ENCODE peak calls at places on chromosomes 4 and X, in seven cellular contexts. F is effector memory CD4-positive, alpha-beta T cell; P is H1; U is ovary; J is sigmoid colon; X is coronary artery; O is uterus. A is an unnamed sample.

GRCh38 chrX:10010686-10011085 is 43.5 kb downstream of the CLDN34 start:
- DNase-seq in X (no peak), U (no peak), F (no peak), P (no peak), O (no peak), J (no peak), A (no peak)

GRCh38 chr4:140637836-140638235 is 69.1 kb upstream of the UCP1 start:
- DNase-seq in F (no peak), U (no peak), O (no peak), P (no peak), X (no peak), J (no peak), A (no peak)

GRCh38 chr4:16056681-16057400 is 27.0 kb downstream of the PROM1 start:
- DNase-seq in X (no peak), U (no peak), O (no peak), F (no peak), J (no peak), P (no peak), A (no peak)

GRCh38 chr4:95547708-95548471 is 883 bp downstream of the UNC5C start:
- DNase-seq in O (peak), J (peak), X (no peak), P (no peak), F (no peak), U (peak), A (peak)

GRCh38 chrX:39966186-39966585 is 131.6 kb downstream of the BCOR start:
- DNase-seq in P (no peak), U (no peak), X (no peak), J (no peak), F (no peak), O (no peak), A (no peak)

GRCh38 chr4:118762753-118763477 is 73.0 kb downstream of the SEC24D start:
- DNase-seq in P (no peak), F (no peak), O (no peak), U (no peak), J (no peak), X (no peak), A (no peak)

GRCh38 chr4:125434136-125434535 is 119.4 kb downstream of the FAT4 start:
- DNase-seq in O (no peak), F (no peak), J (no peak), U (no peak), X (no peak), P (no peak), A (no peak)

GRCh38 chrX:16659326-16659725 is 9.4 kb downstream of the S100G start:
- DNase-seq in P (no peak), U (no peak), O (no peak), J (no peak), F (no peak), X (no peak), A (no peak)

GRCh38 chr4:98150092-98150761 is 7.0 kb upstream of the STPG2 start:
- DNase-seq in J (no peak), F (no peak), P (no peak), X (no peak), U (no peak), O (no peak), A (no peak)

GRCh38 chrX:26889574-26889973 is 573.6 kb downstream of the PPP4R3C start:
- DNase-seq in P (no peak), O (no peak), U (no peak), F (no peak), J (no peak), X (no peak), A (no peak)

GRCh38 chr4:159673221-159673620 is 570.3 kb downstream of the RAPGEF2 start:
- DNase-seq in P (no peak), X (no peak), O (no peak), U (no peak), J (no peak), F (no peak), A (no peak)

GRCh38 chr4:152951348-152951747 is 15.2 kb downstream of the FHDC1 start:
- DNase-seq in U (no peak), J (no peak), O (no peak), X (no peak), F (no peak), P (no peak), A (no peak)

GRCh38 chr4:5374577-5374976 is 323.3 kb downstream of the STK32B start:
- DNase-seq in F (no peak), O (no peak), U (no peak), P (no peak), J (no peak), X (peak), A (peak)
- H3K27ac ChIP-seq in F (no peak), O (no peak), U (no peak), P (no peak), J (no peak), X (no peak), A (no peak)

GRCh38 chr4:113682730-113683129 is 78.8 kb downstream of the CAMK2D start:
- DNase-seq in X (no peak), J (no peak), U (no peak), O (no peak), P (no peak), F (no peak), A (no peak)
- H3K27ac ChIP-seq in X (peak), J (no peak), U (no peak), O (no peak), P (no peak), F (peak), A (no peak)

GRCh38 chrX:31233941-31234496 is 162.2 kb upstream of the FTHL17 start:
- DNase-seq in X (no peak), F (no peak), P (peak), U (no peak), J (no peak), O (no peak), A (no peak)
- H3K27ac ChIP-seq in X (no peak), F (no peak), P (no peak), U (no peak), J (no peak), O (no peak), A (no peak)

DNA sequence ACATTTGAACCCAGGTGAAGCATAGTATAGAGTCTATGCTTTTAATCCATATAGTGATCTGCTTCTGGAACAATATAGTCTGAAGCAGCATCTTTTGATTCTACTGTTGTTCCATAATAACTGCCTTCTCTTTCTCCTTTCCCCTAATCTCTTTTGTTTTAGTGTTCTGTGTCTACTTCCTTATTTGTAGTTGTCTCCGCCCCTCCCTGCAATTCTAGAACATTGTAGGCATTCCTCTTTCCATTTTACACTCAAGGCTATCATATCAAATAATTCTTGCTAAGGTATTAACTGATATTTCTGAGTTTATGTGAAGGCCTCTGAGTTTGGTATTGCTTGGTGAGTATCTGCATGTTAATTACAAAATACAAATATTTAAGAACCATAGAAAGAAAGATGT is 11.6 kb downstream of the BLTP1 start:
- DNase-seq in U (no peak), F (no peak), X (no peak), J (no peak), O (no peak), P (no peak), A (no peak)
- H3K27ac ChIP-seq in U (no peak), F (no peak), X (no peak), J (no peak), O (no peak), P (no peak), A (no peak)

GRCh38 chr4:7434766-7435150 is at the start of gene PSAPL1:
- DNase-seq in X (no peak), J (no peak), U (peak), O (no peak), P (no peak), F (no peak), A (no peak)

GRCh38 chr4:7435411-7436095 is 823 bp upstream of the PSAPL1 start:
- DNase-seq in X (no peak), U (no peak), J (no peak), P (no peak), O (no peak), F (no peak), A (no peak)

GRCh38 chr4:7433376-7434140 is 1.2 kb downstream of the PSAPL1 start:
- DNase-seq in J (no peak), P (no peak), X (no peak), F (no peak), O (no peak), U (no peak), A (no peak)

GRCh38 chr4:7432531-7433375 is 2.0 kb downstream of the PSAPL1 start:
- DNase-seq in X (no peak), U (peak), P (no peak), F (no peak), J (peak), O (no peak), A (no peak)

DNA sequence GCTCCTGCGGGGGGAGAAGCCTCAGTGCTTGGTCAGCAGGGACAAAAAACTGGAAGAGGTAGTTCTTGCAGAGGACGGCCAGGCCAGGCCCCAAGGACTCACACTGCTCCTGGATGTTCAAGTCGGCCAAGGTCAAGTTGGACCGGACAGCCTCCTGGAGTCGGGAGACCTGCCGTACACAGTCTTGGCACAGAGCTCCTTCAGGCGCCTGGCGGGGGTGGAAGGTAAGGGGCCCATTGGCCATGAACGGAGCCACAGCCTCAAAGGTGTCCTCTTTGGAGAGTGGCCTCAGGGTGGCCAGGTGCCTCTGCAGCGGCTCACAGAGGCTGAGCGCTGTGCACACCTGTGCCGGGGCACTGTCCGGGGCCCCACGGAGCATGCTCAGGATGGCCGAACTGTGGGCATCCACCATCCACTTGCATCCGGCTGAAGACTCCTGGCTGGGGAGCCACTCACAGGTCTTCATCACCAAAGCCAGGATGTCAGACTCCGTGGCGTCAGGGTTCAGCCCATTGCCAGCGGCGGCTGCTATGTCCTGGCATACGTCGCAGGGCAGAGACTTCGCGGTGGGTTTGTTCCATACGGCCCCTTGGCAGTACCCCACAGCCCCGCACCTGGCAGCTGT is 477 bp downstream of the PSAPL1 start:
- DNase-seq in P (no peak), U (no peak), X (no peak), J (no peak), F (no peak), O (no peak), A (no peak)
- H3K27ac ChIP-seq in P (no peak), U (no peak), X (no peak), J (no peak), F (no peak), O (no peak), A (no peak)

DNA sequence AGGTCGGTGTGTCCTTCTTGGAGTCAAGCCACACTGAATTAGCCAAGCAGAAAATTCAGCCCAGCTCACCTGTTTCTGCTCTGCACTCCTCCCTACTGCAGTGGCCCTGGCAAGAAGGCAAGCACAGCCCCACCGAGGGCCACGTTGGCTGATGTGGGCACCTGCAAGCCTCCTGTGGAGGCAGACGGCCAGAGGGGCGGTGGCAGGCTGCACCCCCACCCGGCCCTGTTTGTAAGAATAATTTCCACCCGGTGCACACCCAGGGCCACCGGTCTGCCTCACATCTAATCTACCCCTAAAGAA is 18.8 kb downstream of the PPP2R2C start:
- DNase-seq in F (no peak), P (no peak), O (no peak), X (no peak), J (no peak), U (no peak), A (no peak)
- H3K27ac ChIP-seq in F (no peak), P (no peak), O (no peak), X (no peak), J (no peak), U (no peak), A (no peak)

DNA sequence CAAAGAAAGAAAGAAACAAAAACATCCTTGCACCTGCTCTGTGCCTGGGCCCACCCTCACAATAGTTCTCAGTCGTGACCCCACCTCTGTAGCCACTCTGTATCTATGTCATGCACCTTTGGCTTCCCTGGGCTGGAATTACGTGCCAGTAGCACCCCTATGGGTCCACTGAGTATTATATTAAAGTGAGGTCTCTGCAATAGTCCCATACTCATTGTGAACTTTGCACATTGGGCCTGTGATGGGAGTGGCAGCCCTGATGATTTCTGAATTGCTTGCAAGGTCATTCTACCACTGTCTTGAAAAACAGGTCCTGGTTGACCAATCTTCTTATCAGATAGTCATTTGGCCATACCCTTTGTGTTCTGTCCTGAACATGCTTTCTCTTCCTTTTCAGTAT is 1012.1 kb downstream of the RAB28 start:
- DNase-seq in U (no peak), J (no peak), F (no peak), P (no peak), O (no peak), X (no peak), A (no peak)
- H3K27ac ChIP-seq in U (no peak), J (no peak), F (no peak), P (no peak), O (no peak), X (no peak), A (no peak)

GRCh38 chrX:130179579-130180215 is 7.9 kb downstream of the RAB33A start:
- DNase-seq in X (no peak), F (no peak), J (no peak), P (no peak), U (no peak), O (no peak), A (no peak)
- H3K27ac ChIP-seq in X (no peak), F (no peak), J (no peak), P (no peak), U (no peak), O (no peak), A (no peak)

GRCh38 chr4:10344824-10345223 is 112.4 kb downstream of the ZNF518B start:
- DNase-seq in P (no peak), X (no peak), F (no peak), U (no peak), O (no peak), J (no peak), A (no peak)

GRCh38 chr4:10347281-10347795 is 109.9 kb downstream of the ZNF518B start:
- DNase-seq in X (no peak), P (no peak), J (no peak), O (no peak), F (no peak), U (no peak), A (no peak)

GRCh38 chr4:10343656-10344055 is 113.6 kb downstream of the ZNF518B start:
- DNase-seq in O (no peak), P (no peak), J (no peak), X (no peak), F (no peak), U (no peak), A (no peak)

GRCh38 chr4:10346023-10346422 is 111.2 kb downstream of the ZNF518B start:
- DNase-seq in O (no peak), P (no peak), F (no peak), J (no peak), X (no peak), U (no peak), A (no peak)

DNA sequence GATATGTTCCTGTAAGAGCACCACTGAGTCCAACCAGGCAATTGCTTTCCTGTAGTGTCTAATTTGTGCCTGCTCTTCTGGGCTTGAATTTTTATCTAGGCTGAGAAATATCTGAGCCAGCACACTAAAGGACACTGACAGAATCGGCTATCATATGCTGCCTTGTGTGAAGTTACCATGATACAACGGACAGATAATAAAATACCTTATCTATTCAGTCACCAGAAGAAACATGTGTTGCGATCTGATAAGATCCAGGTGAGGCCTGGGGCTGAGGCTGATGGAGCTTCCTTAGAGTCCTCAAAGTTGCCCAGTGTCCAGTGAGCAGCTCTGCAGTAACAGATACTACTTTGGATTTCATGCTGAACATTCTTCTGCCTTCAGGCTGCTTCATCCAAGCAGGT is 111.8 kb downstream of the ZNF518B start:
- DNase-seq in P (no peak), O (no peak), U (no peak), X (no peak), F (no peak), J (no peak), A (no peak)
- H3K27ac ChIP-seq in P (no peak), O (no peak), U (no peak), X (no peak), F (no peak), J (no peak), A (no peak)

GRCh38 chr4:142036795-142037583 is 400.6 kb downstream of the IL15 start:
- DNase-seq in U (no peak), F (no peak), X (no peak), J (no peak), P (no peak), O (no peak), A (no peak)
- H3K27ac ChIP-seq in U (no peak), F (no peak), X (no peak), J (no peak), P (no peak), O (no peak), A (no peak)